ENCODE peak calls at places on chromosomes 3 and 15, in seven cellular contexts. N is GM12878, E is A549, X is IMR-90, O is HepG2, D is H1, Q is K562. R is an unnamed sample.
A peak's percentile ranks its signal among the peaks of the same experiment; 100 is the strongest.

GRCh38 chr15:25183581-25184330 is 229.0 kb downstream of the SNRPN start:
- DNase-seq in N (no peak), E (no peak), X (no peak), O (no peak), D (no peak), Q (no peak), R (no peak)

GRCh38 chr3:71681224-71681668 is 44.0 kb downstream of the EIF4E3 start:
- DNase-seq in N (no peak), E (peak; percentile 15), X (peak; percentile 83), O (peak; percentile 39), D (no peak), Q (peak; percentile 32), R (no peak)

GRCh38 chr3:41683666-41684350 is 278.1 kb downstream of the ULK4 start:
- DNase-seq in N (no peak), E (no peak), X (peak; percentile 54), O (peak; percentile 72), D (no peak), Q (no peak), R (no peak)

GRCh38 chr3:136954246-136954645 is 3.5 kb upstream of the IL20RB start:
- DNase-seq in N (no peak), E (no peak), X (no peak), O (no peak), D (no peak), Q (no peak), R (no peak)

GRCh38 chr3:82114589-82114988 is 353.1 kb upstream of the GBE1 start:
- DNase-seq in N (no peak), E (no peak), X (no peak), O (no peak), D (no peak), Q (no peak), R (no peak)

GRCh38 chr15:39746176-39746575 is 36.5 kb downstream of the FSIP1 start:
- DNase-seq in N (no peak), E (no peak), X (peak; percentile 23), O (no peak), D (no peak), Q (no peak), R (no peak)

GRCh38 chr3:182245059-182245458 is 533.3 kb downstream of the SOX2 start:
- DNase-seq in N (no peak), E (no peak), X (no peak), O (no peak), D (no peak), Q (no peak), R (no peak)

GRCh38 chr3:128076783-128077624 is 24.8 kb downstream of the SEC61A1 start:
- DNase-seq in N (no peak), E (no peak), X (no peak), O (no peak), D (no peak), Q (peak; percentile 85), R (no peak)

GRCh38 chr3:132432639-132433038 is 15.3 kb downstream of the DNAJC13 start:
- DNase-seq in N (no peak), E (peak; percentile 17), X (peak; percentile 93), O (no peak), D (no peak), Q (peak; percentile 12), R (peak; percentile 13)

GRCh38 chr3:58496206-58496605 is 4.3 kb downstream of the KCTD6 start:
- DNase-seq in N (no peak), E (no peak), X (no peak), O (no peak), D (no peak), Q (no peak), R (no peak)

DNA sequence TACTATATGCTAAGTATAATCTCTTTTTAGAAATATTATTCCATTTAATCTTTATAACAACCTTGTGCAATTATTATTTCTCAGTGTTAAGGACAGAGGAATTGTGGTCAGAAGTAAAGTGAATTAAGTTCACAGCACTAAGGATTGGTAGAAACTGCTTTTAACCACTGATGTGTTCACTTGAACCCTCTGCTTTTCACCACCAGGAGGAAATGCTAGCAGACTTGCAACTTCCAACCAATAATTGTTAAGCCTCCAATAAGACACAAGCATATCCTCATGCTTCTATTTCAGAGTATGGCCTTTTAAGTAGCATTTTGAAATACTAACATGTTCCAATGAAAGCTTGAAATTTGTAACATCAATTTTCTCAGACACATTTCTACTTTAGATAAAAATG is 527.4 kb downstream of the SI start:
- DNase-seq in N (no peak), E (no peak), X (no peak), O (no peak), D (no peak), Q (no peak), R (no peak)
- TF ChIP-seq CTCF in N (no peak), E (no peak), X (no peak), O (no peak), D (no peak), Q (no peak), R (no peak)

GRCh38 chr3:172543884-172544283 is 20.7 kb upstream of the TNFSF10 start:
- DNase-seq in N (no peak), E (no peak), X (no peak), O (no peak), D (no peak), Q (no peak), R (no peak)

GRCh38 chr3:172542089-172542488 is 18.9 kb upstream of the TNFSF10 start:
- DNase-seq in N (no peak), E (no peak), X (no peak), O (no peak), D (no peak), Q (no peak), R (no peak)

GRCh38 chr3:172546105-172546504 is 22.9 kb upstream of the TNFSF10 start:
- DNase-seq in N (no peak), E (no peak), X (no peak), O (no peak), D (no peak), Q (no peak), R (no peak)

GRCh38 chr3:172543419-172543818 is 20.2 kb upstream of the TNFSF10 start:
- DNase-seq in N (no peak), E (no peak), X (no peak), O (no peak), D (no peak), Q (no peak), R (no peak)

DNA sequence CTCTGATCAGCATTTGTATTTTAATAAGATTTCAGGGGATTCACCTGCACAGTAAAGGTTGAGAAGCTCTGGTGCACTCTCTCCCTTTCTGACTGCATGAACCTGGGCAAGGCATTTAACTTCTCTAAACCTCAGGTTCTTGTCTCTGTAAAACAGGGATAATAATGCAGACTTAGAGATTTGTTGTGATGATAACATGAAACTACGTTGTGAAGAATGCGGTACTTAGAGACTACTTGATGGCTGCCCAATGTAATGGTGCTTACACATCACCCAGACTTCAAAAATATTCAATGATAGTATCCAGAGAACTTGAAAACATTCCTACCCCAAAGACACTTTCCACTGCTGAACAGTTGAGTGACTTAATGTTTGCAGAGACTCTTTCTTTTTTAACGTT is 19.8 kb upstream of the TNFSF10 start:
- DNase-seq in N (no peak), E (no peak), X (no peak), O (no peak), D (no peak), Q (no peak), R (no peak)
- TF ChIP-seq RFX5 in N (no peak), E (no peak), X (no peak), O (no peak), D (no peak), Q (no peak), R (no peak)

GRCh38 chr15:64070965-64071851 is 22.4 kb downstream of the CIAO2A start:
- DNase-seq in N (no peak), E (peak; percentile 60), X (peak; percentile 88), O (peak; percentile 74), D (no peak), Q (peak; percentile 32), R (no peak)
- TF ChIP-seq CTCF in N (no peak), E (no peak), X (no peak), O (no peak), D (no peak), Q (no peak), R (no peak)

DNA sequence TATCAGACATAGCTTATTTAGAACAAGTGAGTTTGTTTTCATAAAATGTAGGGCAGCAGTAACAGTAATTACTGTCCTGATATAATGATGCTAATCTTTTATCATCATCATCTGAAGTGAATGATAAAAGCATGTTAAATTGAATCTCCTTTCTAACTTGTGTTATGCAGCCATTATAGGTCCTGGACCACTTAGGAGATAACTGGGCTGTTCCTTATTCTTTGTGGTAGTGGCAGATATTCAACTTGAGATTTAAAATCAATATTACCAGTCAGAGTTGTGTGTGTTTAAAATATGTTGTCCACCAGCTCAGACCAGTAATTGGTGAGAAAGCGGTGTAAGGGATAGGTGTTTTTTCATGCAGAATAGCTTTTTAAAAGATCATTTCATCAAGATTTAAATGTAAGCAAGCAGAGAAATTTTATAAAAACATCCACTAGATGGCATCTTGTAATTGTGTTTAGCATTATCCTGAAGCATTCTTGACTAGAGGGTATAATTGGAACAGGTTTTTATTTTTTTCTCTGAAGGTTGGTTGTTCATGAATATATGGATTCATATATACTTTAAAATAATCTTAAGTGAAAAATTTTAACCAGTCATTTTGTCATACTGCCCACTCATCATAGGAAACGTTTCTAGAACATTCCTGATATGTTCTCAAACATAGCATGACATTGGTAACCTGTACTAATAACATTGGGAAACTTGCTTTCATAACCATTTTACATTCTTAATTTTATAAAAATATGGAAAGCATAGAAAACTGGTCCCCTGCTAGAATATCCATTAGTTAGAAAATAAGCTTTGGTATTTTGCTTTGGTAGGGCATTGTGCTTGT is 153.9 kb downstream of the BBX start:
- DNase-seq in N (no peak), E (no peak), X (peak; percentile 43), O (peak; percentile 31), D (no peak), Q (no peak), R (peak; percentile 29)
- TF ChIP-seq RFX5 in N (no peak), E (no peak), X (no peak), O (no peak), D (no peak), Q (no peak), R (no peak)

DNA sequence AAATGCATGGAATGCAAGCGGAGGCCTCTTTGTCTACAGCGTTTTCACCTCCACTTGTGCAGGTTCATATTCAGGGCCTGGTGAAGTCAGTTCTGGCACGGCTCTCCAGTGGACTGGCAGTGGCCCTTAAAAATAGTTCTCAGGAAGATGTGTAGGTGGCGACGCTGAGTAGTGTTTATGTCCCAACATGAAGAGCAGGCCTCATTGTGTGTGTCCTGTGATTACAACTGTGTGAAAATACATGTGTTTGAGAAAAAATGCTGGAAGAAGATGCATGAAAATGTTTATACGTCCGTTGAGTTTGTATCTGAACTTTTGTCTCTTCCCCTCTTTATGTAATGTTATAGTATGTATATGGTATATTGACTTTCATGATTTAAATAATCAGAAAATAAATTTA is 7.2 kb downstream of the LIPC start:
- DNase-seq in N (no peak), E (peak; percentile 75), X (peak; percentile 46), O (peak; percentile 77), D (no peak), Q (peak; percentile 52), R (peak; percentile 63)
- TF ChIP-seq CTCF in N (peak; percentile 43), E (peak; percentile 46), X (peak; percentile 25), O (peak; percentile 67), D (peak; percentile 26), Q (peak; percentile 49), R (peak; percentile 55)

R was measured in SK-N-SH.